ENCODE peak calls at places on chromosomes 16 and 17, in ten cellular contexts. One of them, this sample, is unnamed.

GRCh38 chr17:65698381-65699061 is 137.1 kb upstream of the AXIN2 start:
- DNase-seq in substantia nigra: no peak
- DNase-seq in mucosa of gallbladder: no peak
- DNase-seq in A172: peak
- DNase-seq in NCI-H510A: no peak
- DNase-seq in AG20443: peak
- DNase-seq in caudate nucleus: no peak
- DNase-seq in stimulated activated CD4-positive, alpha-beta T cell treated with anti-CD3 and anti-CD28 coated beads, Interleukin-1b, Interleukin-23, amount 100 ng/mL, for 24 hours: no peak
- DNase-seq in heart right ventricle: no peak
- DNase-seq in HL-60: no peak
- DNase-seq in this sample: no peak

GRCh38 chr17:74524751-74525725 is 6.2 kb downstream of the CD300LB start:
- DNase-seq in substantia nigra: no peak
- DNase-seq in mucosa of gallbladder: no peak
- DNase-seq in A172: no peak
- DNase-seq in NCI-H510A: no peak
- DNase-seq in AG20443: peak
- DNase-seq in caudate nucleus: no peak
- DNase-seq in stimulated activated CD4-positive, alpha-beta T cell treated with anti-CD3 and anti-CD28 coated beads, Interleukin-1b, Interleukin-23, amount 100 ng/mL, for 24 hours: no peak
- DNase-seq in heart right ventricle: no peak
- DNase-seq in HL-60: no peak
- DNase-seq in this sample: no peak

GRCh38 chr16:74862743-74863244 is 88.2 kb upstream of the FA2H start:
- DNase-seq in substantia nigra: no peak
- DNase-seq in mucosa of gallbladder: no peak
- DNase-seq in A172: peak
- DNase-seq in NCI-H510A: peak
- DNase-seq in AG20443: peak
- DNase-seq in caudate nucleus: no peak
- DNase-seq in stimulated activated CD4-positive, alpha-beta T cell treated with anti-CD3 and anti-CD28 coated beads, Interleukin-1b, Interleukin-23, amount 100 ng/mL, for 24 hours: no peak
- DNase-seq in heart right ventricle: no peak
- DNase-seq in HL-60: peak
- DNase-seq in this sample: peak

GRCh38 chr16:12833939-12834338 is 30.3 kb upstream of the CPPED1 start:
- DNase-seq in substantia nigra: no peak
- DNase-seq in mucosa of gallbladder: no peak
- DNase-seq in A172: peak
- DNase-seq in NCI-H510A: peak
- DNase-seq in AG20443: peak
- DNase-seq in caudate nucleus: peak
- DNase-seq in stimulated activated CD4-positive, alpha-beta T cell treated with anti-CD3 and anti-CD28 coated beads, Interleukin-1b, Interleukin-23, amount 100 ng/mL, for 24 hours: no peak
- DNase-seq in heart right ventricle: no peak
- DNase-seq in HL-60: no peak
- DNase-seq in this sample: no peak

GRCh38 chr17:17177186-17177585 is 28.9 kb downstream of the PLD6 start:
- DNase-seq in substantia nigra: no peak
- DNase-seq in mucosa of gallbladder: no peak
- DNase-seq in A172: no peak
- DNase-seq in NCI-H510A: no peak
- DNase-seq in AG20443: no peak
- DNase-seq in caudate nucleus: no peak
- DNase-seq in stimulated activated CD4-positive, alpha-beta T cell treated with anti-CD3 and anti-CD28 coated beads, Interleukin-1b, Interleukin-23, amount 100 ng/mL, for 24 hours: no peak
- DNase-seq in heart right ventricle: no peak
- DNase-seq in HL-60: no peak
- DNase-seq in this sample: no peak

GRCh38 chr16:56950881-56951771 is 10.6 kb upstream of the CETP start:
- DNase-seq in substantia nigra: no peak
- DNase-seq in mucosa of gallbladder: no peak
- DNase-seq in A172: peak
- DNase-seq in NCI-H510A: peak
- DNase-seq in AG20443: peak
- DNase-seq in caudate nucleus: no peak
- DNase-seq in stimulated activated CD4-positive, alpha-beta T cell treated with anti-CD3 and anti-CD28 coated beads, Interleukin-1b, Interleukin-23, amount 100 ng/mL, for 24 hours: peak
- DNase-seq in heart right ventricle: peak
- DNase-seq in HL-60: peak
- DNase-seq in this sample: no peak

GRCh38 chr16:65782537-65783290 is 583.8 kb upstream of the CDH5 start:
- DNase-seq in substantia nigra: no peak
- DNase-seq in mucosa of gallbladder: peak
- DNase-seq in A172: peak
- DNase-seq in NCI-H510A: no peak
- DNase-seq in AG20443: peak
- DNase-seq in caudate nucleus: no peak
- DNase-seq in stimulated activated CD4-positive, alpha-beta T cell treated with anti-CD3 and anti-CD28 coated beads, Interleukin-1b, Interleukin-23, amount 100 ng/mL, for 24 hours: no peak
- DNase-seq in heart right ventricle: no peak
- DNase-seq in HL-60: no peak
- DNase-seq in this sample: no peak

GRCh38 chr17:40093005-40093579 is 7.3 kb downstream of the NR1D1 start:
- DNase-seq in substantia nigra: no peak
- DNase-seq in mucosa of gallbladder: no peak
- DNase-seq in A172: no peak
- DNase-seq in NCI-H510A: no peak
- DNase-seq in AG20443: peak
- DNase-seq in caudate nucleus: no peak
- DNase-seq in stimulated activated CD4-positive, alpha-beta T cell treated with anti-CD3 and anti-CD28 coated beads, Interleukin-1b, Interleukin-23, amount 100 ng/mL, for 24 hours: no peak
- DNase-seq in heart right ventricle: no peak
- DNase-seq in HL-60: no peak
- DNase-seq in this sample: no peak

GRCh38 chr17:65389956-65390355 is 171.5 kb downstream of the AXIN2 start:
- DNase-seq in substantia nigra: no peak
- DNase-seq in mucosa of gallbladder: no peak
- DNase-seq in A172: peak
- DNase-seq in NCI-H510A: no peak
- DNase-seq in AG20443: peak
- DNase-seq in caudate nucleus: no peak
- DNase-seq in stimulated activated CD4-positive, alpha-beta T cell treated with anti-CD3 and anti-CD28 coated beads, Interleukin-1b, Interleukin-23, amount 100 ng/mL, for 24 hours: no peak
- DNase-seq in heart right ventricle: no peak
- DNase-seq in HL-60: no peak
- DNase-seq in this sample: no peak

GRCh38 chr17:57121308-57122042 is 36.4 kb downstream of the AKAP1 start:
- DNase-seq in substantia nigra: no peak
- DNase-seq in mucosa of gallbladder: no peak
- DNase-seq in A172: peak
- DNase-seq in NCI-H510A: no peak
- DNase-seq in AG20443: peak
- DNase-seq in caudate nucleus: no peak
- DNase-seq in stimulated activated CD4-positive, alpha-beta T cell treated with anti-CD3 and anti-CD28 coated beads, Interleukin-1b, Interleukin-23, amount 100 ng/mL, for 24 hours: no peak
- DNase-seq in heart right ventricle: no peak
- DNase-seq in HL-60: peak
- DNase-seq in this sample: no peak

GRCh38 chr16:85253127-85253941 is 141.1 kb upstream of the CIBAR2 start:
- DNase-seq in substantia nigra: peak
- DNase-seq in mucosa of gallbladder: peak
- DNase-seq in A172: no peak
- DNase-seq in NCI-H510A: no peak
- DNase-seq in AG20443: peak
- DNase-seq in caudate nucleus: peak
- DNase-seq in stimulated activated CD4-positive, alpha-beta T cell treated with anti-CD3 and anti-CD28 coated beads, Interleukin-1b, Interleukin-23, amount 100 ng/mL, for 24 hours: peak
- DNase-seq in heart right ventricle: peak
- DNase-seq in HL-60: peak
- DNase-seq in this sample: no peak

GRCh38 chr17:14545156-14545906 is 244.4 kb downstream of the HS3ST3B1 start:
- DNase-seq in substantia nigra: no peak
- DNase-seq in mucosa of gallbladder: peak
- DNase-seq in A172: no peak
- DNase-seq in NCI-H510A: no peak
- DNase-seq in AG20443: no peak
- DNase-seq in caudate nucleus: no peak
- DNase-seq in stimulated activated CD4-positive, alpha-beta T cell treated with anti-CD3 and anti-CD28 coated beads, Interleukin-1b, Interleukin-23, amount 100 ng/mL, for 24 hours: no peak
- DNase-seq in heart right ventricle: no peak
- DNase-seq in HL-60: no peak
- DNase-seq in this sample: no peak

GRCh38 chr16:71537643-71538042 is 11.4 kb downstream of the CHST4 start:
- DNase-seq in substantia nigra: no peak
- DNase-seq in mucosa of gallbladder: peak
- DNase-seq in A172: peak
- DNase-seq in NCI-H510A: no peak
- DNase-seq in AG20443: peak
- DNase-seq in caudate nucleus: no peak
- DNase-seq in stimulated activated CD4-positive, alpha-beta T cell treated with anti-CD3 and anti-CD28 coated beads, Interleukin-1b, Interleukin-23, amount 100 ng/mL, for 24 hours: peak
- DNase-seq in heart right ventricle: no peak
- DNase-seq in HL-60: peak
- DNase-seq in this sample: no peak

This sample was measured in putamen.